ENCODE peak calls at places on chromosomes 2 and 18, in four cellular contexts. V, Q, D and E are unnamed samples.
A peak's percentile ranks its signal among the peaks of the same experiment; 100 is the strongest.

GRCh38 chr2:204738721-204739120 is 193.4 kb downstream of the PARD3B start:
- DNase-seq in V (no peak), Q (no peak), D (no peak), E (no peak)

GRCh38 chr2:1750935-1751767 is 6.8 kb upstream of the PXDN start:
- DNase-seq in V (peak; percentile 86), Q (peak; percentile 46), D (peak; percentile 61), E (no peak)

GRCh38 chr2:149313512-149313972 is 16.8 kb upstream of the LYPD6 start:
- DNase-seq in V (peak; percentile 31), Q (no peak), D (no peak), E (no peak)

GRCh38 chr2:217277646-217278048 is 417.8 kb upstream of the TNP1 start:
- DNase-seq in V (peak; percentile 93), Q (no peak), D (peak; percentile 76), E (no peak)

GRCh38 chr2:38740851-38741541 is 10.2 kb downstream of the SRSF7 start:
- DNase-seq in V (peak; percentile 44), Q (no peak), D (no peak), E (no peak)

GRCh38 chr18:10023853-10024638 is 110.2 kb downstream of the VAPA start:
- DNase-seq in V (peak; percentile 29), Q (no peak), D (no peak), E (no peak)

GRCh38 chr2:182666674-182667320 is 49.3 kb upstream of the DNAJC10 start:
- DNase-seq in V (peak; percentile 42), Q (no peak), D (no peak), E (no peak)

GRCh38 chr2:127170452-127171197 is 49.5 kb downstream of the CYP27C1 start:
- DNase-seq in V (no peak), Q (no peak), D (no peak), E (no peak)

GRCh38 chr2:64918220-64918886 is 70.8 kb upstream of the SLC1A4 start:
- DNase-seq in V (no peak), Q (no peak), D (no peak), E (no peak)

GRCh38 chr2:220144411-220144810 is 517.0 kb downstream of the SLC4A3 start:
- DNase-seq in V (peak; percentile 59), Q (no peak), D (no peak), E (no peak)

GRCh38 chr2:219644801-219645480 is 17.5 kb downstream of the SLC4A3 start:
- DNase-seq in V (no peak), Q (no peak), D (no peak), E (no peak)

GRCh38 chr2:216416571-216417307 is 4.5 kb downstream of the SMARCAL1 start:
- DNase-seq in V (no peak), Q (no peak), D (no peak), E (no peak)

GRCh38 chr2:33034784-33035183 is 88.0 kb downstream of the LTBP1 start:
- DNase-seq in V (peak; percentile 34), Q (no peak), D (no peak), E (no peak)

GRCh38 chr2:33477473-33478468 is 1.3 kb downstream of the RASGRP3 start:
- DNase-seq in V (no peak), Q (peak; percentile 16), D (no peak), E (no peak)

GRCh38 chr2:224690868-224691267 is 25.3 kb downstream of the CCDC195 start:
- DNase-seq in V (no peak), Q (no peak), D (no peak), E (no peak)

GRCh38 chr2:99380376-99381010 is 43.3 kb downstream of the EIF5B start:
- DNase-seq in V (no peak), Q (no peak), D (no peak), E (no peak)

GRCh38 chr2:17578466-17578928 is 38.0 kb downstream of the VSNL1 start:
- DNase-seq in V (no peak), Q (no peak), D (no peak), E (no peak)

GRCh38 chr18:24731158-24731557 is 270.7 kb downstream of the HRH4 start:
- DNase-seq in V (no peak), Q (no peak), D (no peak), E (no peak)

GRCh38 chr2:74425523-74425922 is 4.0 kb downstream of the WDR54 start:
- DNase-seq in V (no peak), Q (no peak), D (no peak), E (no peak)

GRCh38 chr2:238855891-238856580 is 8.2 kb downstream of the TWIST2 start:
- DNase-seq in V (no peak), Q (no peak), D (no peak), E (no peak)

GRCh38 chr18:22846088-22846683 is 86.9 kb upstream of the RBBP8 start:
- DNase-seq in V (peak; percentile 33), Q (no peak), D (no peak), E (no peak)

GRCh38 chr2:178377046-178377445 is 73.9 kb downstream of the PRKRA start:
- DNase-seq in V (no peak), Q (no peak), D (no peak), E (no peak)

GRCh38 chr2:109333414-109334194 is 204.6 kb downstream of the SH3RF3 start:
- DNase-seq in V (no peak), Q (no peak), D (no peak), E (no peak)

GRCh38 chr2:210399440-210400041 is 77.0 kb downstream of the LANCL1 start:
- DNase-seq in V (peak; percentile 17), Q (no peak), D (no peak), E (no peak)